ENCODE peak calls at places on chromosomes 16 and 17, in seven cellular contexts. L, O, V, H, P, C and B are unnamed samples.

GRCh38 chr16:73172621-73173312 is 124.8 kb upstream of the ZFHX3 start:
- DNase-seq in L (peak; percentile 91), O (no peak), V (peak; percentile 61), H (peak; percentile 82), P (peak; percentile 88), C (no peak), B (peak; percentile 84)

GRCh38 chr16:84599528-84600202 is 18.2 kb downstream of the COTL1 start:
- DNase-seq in L (peak; percentile 85), O (peak; percentile 72), V (peak; percentile 78), H (peak; percentile 60), P (peak; percentile 83), C (peak; percentile 61), B (peak; percentile 75)

GRCh38 chr16:11109551-11109950 is 146.5 kb downstream of the SOCS1 start:
- DNase-seq in L (peak; percentile 79), O (no peak), V (no peak), H (no peak), P (no peak), C (no peak), B (peak; percentile 78)

GRCh38 chr17:77313831-77314230 is 173.1 kb downstream of the SEC14L1 start:
- DNase-seq in L (no peak), O (no peak), V (no peak), H (no peak), P (no peak), C (no peak), B (no peak)

GRCh38 chr16:12567602-12568001 is 236.1 kb downstream of the CPPED1 start:
- DNase-seq in L (no peak), O (no peak), V (no peak), H (no peak), P (no peak), C (no peak), B (no peak)

GRCh38 chr17:47785538-47786123 is 36.0 kb downstream of the OSBPL7 start:
- DNase-seq in L (peak; percentile 16), O (no peak), V (peak; percentile 48), H (no peak), P (no peak), C (no peak), B (peak; percentile 80)

GRCh38 chr17:3963214-3964201 is 729 bp downstream of the ATP2A3 start:
- DNase-seq in L (no peak), O (peak; percentile 86), V (no peak), H (no peak), P (peak; percentile 70), C (peak; percentile 88), B (no peak)

GRCh38 chr16:77869997-77870813 is 81.8 kb downstream of the VAT1L start:
- DNase-seq in L (no peak), O (no peak), V (no peak), H (peak; percentile 36), P (peak; percentile 69), C (no peak), B (no peak)

GRCh38 chr16:51465026-51465425 is 314.0 kb upstream of the SALL1 start:
- DNase-seq in L (peak; percentile 47), O (no peak), V (peak; percentile 72), H (no peak), P (no peak), C (no peak), B (no peak)

GRCh38 chr17:75159196-75160031 is 5.1 kb upstream of the JPT1 start:
- DNase-seq in L (peak; percentile 78), O (no peak), V (no peak), H (no peak), P (no peak), C (no peak), B (no peak)

GRCh38 chr17:57577751-57578607 is 167.1 kb downstream of the CCDC182 start:
- DNase-seq in L (peak; percentile 70), O (no peak), V (peak; percentile 63), H (peak; percentile 40), P (no peak), C (no peak), B (peak; percentile 49)

GRCh38 chr16:27291106-27291505 is 22.5 kb upstream of the NSMCE1 start:
- DNase-seq in L (no peak), O (no peak), V (no peak), H (no peak), P (no peak), C (no peak), B (no peak)

GRCh38 chr17:28634211-28634865 is 10.6 kb downstream of the BLTP2 start:
- DNase-seq in L (no peak), O (no peak), V (no peak), H (no peak), P (no peak), C (no peak), B (no peak)

GRCh38 chr16:23996258-23996955 is 160.6 kb downstream of the PRKCB start:
- DNase-seq in L (no peak), O (no peak), V (no peak), H (no peak), P (no peak), C (no peak), B (no peak)

GRCh38 chr16:19415461-19415860 is 2.2 kb upstream of the TMC5 start:
- DNase-seq in L (no peak), O (no peak), V (no peak), H (no peak), P (no peak), C (no peak), B (no peak)

GRCh38 chr16:85227924-85228462 is 115.7 kb upstream of the CIBAR2 start:
- DNase-seq in L (peak; percentile 76), O (no peak), V (peak; percentile 73), H (no peak), P (peak; percentile 77), C (no peak), B (peak; percentile 62)

GRCh38 chr17:78844301-78845005 is 3.8 kb upstream of the USP36 start:
- DNase-seq in L (peak; percentile 71), O (peak; percentile 50), V (no peak), H (no peak), P (no peak), C (no peak), B (no peak)

GRCh38 chr17:41695954-41696720 is 7.5 kb downstream of the EIF1 start:
- DNase-seq in L (peak; percentile 83), O (peak; percentile 83), V (peak; percentile 78), H (no peak), P (no peak), C (peak; percentile 83), B (peak; percentile 75)

GRCh38 chr17:81032641-81033422 is 2.1 kb upstream of the BAIAP2 start:
- DNase-seq in L (no peak), O (no peak), V (no peak), H (no peak), P (peak; percentile 43), C (no peak), B (no peak)

GRCh38 chr17:12619444-12620199 is 46.1 kb upstream of the MYOCD start:
- DNase-seq in L (peak; percentile 79), O (no peak), V (no peak), H (no peak), P (no peak), C (no peak), B (no peak)

GRCh38 chr16:68445458-68445857 is 2.9 kb downstream of the SMPD3 start:
- DNase-seq in L (peak; percentile 5), O (no peak), V (peak; percentile 49), H (no peak), P (no peak), C (peak; percentile 26), B (peak; percentile 23)

GRCh38 chr17:1153795-1154546 is 25.8 kb downstream of the ABR start:
- DNase-seq in L (peak; percentile 67), O (no peak), V (no peak), H (peak; percentile 64), P (peak; percentile 94), C (no peak), B (peak; percentile 13)

GRCh38 chr17:82848022-82848592 is 8.3 kb upstream of the ZNF750 start:
- DNase-seq in L (peak; percentile 79), O (peak; percentile 60), V (peak; percentile 84), H (peak; percentile 50), P (peak; percentile 58), C (peak; percentile 62), B (no peak)

GRCh38 chr17:1107777-1108559 is 71.8 kb downstream of the ABR start:
- DNase-seq in L (no peak), O (peak; percentile 43), V (no peak), H (peak; percentile 62), P (peak; percentile 80), C (peak; percentile 29), B (no peak)

GRCh38 chr17:42518755-42519545 is 17.1 kb upstream of the NAGLU start:
- DNase-seq in L (no peak), O (no peak), V (peak; percentile 62), H (peak; percentile 55), P (peak; percentile 83), C (no peak), B (peak; percentile 91)

GRCh38 chr17:65662166-65662565 is 100.7 kb upstream of the AXIN2 start:
- DNase-seq in L (peak; percentile 69), O (no peak), V (no peak), H (no peak), P (no peak), C (no peak), B (no peak)

GRCh38 chr17:51428668-51429486 is 168.5 kb downstream of the UTP18 start:
- DNase-seq in L (no peak), O (no peak), V (peak; percentile 39), H (no peak), P (no peak), C (no peak), B (peak; percentile 15)
- H3K4me3 ChIP-seq in L (no peak overlapping the region), O (no peak overlapping the region), V (no peak overlapping the region), H (no peak overlapping the region), P (no peak overlapping the region), C (no peak overlapping the region), B (no peak overlapping the region)

DNA sequence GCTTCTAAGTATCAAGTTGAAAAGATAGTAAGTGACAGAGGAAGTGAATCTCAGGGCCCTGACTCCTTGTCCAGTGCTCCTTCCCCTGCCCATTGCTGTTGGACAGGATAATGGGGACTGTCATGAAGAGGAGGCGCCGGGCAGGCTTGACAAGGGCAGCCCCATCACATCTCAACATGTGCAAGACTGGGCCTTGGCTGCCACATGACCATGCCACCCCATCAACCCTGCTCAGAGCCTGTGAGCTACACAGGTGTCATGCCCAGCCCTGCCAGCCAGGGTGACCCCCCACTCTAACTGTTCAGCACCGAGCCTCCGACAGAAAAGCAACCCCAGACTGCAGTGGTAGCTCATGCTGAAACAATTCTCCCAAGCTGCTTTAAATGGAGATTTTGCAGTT is 171.6 kb downstream of the C16orf78 start:
- DNase-seq in L (no peak), O (no peak), V (no peak), H (no peak), P (no peak), C (no peak), B (no peak)
- H3K27ac ChIP-seq in L (no peak overlapping the region), O (no peak overlapping the region), V (no peak overlapping the region), H (no peak overlapping the region), P (no peak overlapping the region), C (no peak overlapping the region), B (no peak overlapping the region)

DNA sequence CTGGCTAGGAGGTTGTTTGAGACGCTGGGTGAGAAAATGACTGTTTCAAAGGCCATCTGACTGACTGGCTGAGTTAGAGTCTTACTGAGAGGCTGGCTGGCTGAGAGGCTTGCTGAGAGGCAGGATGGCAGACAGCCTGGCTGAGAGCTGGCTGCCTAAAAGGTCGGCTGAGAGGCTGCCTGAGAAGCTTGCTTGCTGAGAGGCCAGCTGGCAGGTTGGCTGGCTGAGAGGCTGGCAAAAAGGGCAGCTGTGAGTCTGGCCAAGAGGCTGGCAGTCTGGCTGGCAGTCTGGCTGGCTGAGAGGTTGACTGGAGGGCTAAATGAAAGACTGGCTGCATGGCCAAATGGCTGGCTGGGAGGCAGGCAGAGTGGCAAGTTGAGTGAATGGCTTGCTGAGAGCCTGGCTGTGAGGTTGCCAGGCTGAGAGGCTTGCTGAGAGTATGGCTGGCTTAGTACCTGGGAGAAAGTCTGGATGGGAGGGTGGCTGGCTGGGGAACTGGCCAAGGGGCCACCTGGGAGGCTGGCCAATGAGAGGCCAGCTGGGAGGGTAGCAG is 35.3 kb upstream of the ACSM2B start:
- DNase-seq in L (no peak), O (no peak), V (no peak), H (peak; percentile 55), P (peak; percentile 81), C (no peak), B (no peak)
- H3K4me3 ChIP-seq in L (no peak overlapping the region), O (no peak overlapping the region), V (no peak overlapping the region), H (no peak overlapping the region), P (no peak overlapping the region), C (no peak overlapping the region), B (no peak overlapping the region)

GRCh38 chr16:55933038-55933437 is 57.9 kb upstream of the CES5A start:
- DNase-seq in L (no peak), O (no peak), V (no peak), H (no peak), P (no peak), C (no peak), B (peak; percentile 36)
- H3K27ac ChIP-seq in L (no peak overlapping the region), O (no peak overlapping the region), V (no peak overlapping the region), H (no peak overlapping the region), P (no peak overlapping the region), C (no peak overlapping the region), B (no peak overlapping the region)